ENCODE peak calls at places on chromosomes 3 and 15, in nine cellular contexts. Q is MM.1S, M is C1 segment of cervical spinal cord, O is GDM1, Y is tibial nerve, W is NCI-H2081, N is GM10248, B is iPS-NIHi11, L is MV-4-11. R is an unnamed sample.

GRCh38 chr15:89964555-89964954 is 36.6 kb upstream of the ZNF710 start:
- DNase-seq in Q (no peak), M (no peak), O (no peak), Y (no peak), W (peak), N (no peak), B (no peak), L (peak), R (no peak)

GRCh38 chr3:86225461-86225860 is 765.5 kb downstream of the VGLL3 start:
- DNase-seq in Q (no peak), M (no peak), O (no peak), Y (no peak), W (no peak), N (no peak), B (no peak), L (no peak), R (no peak)

GRCh38 chr3:184679056-184679502 is 32.8 kb downstream of the MAGEF1 start:
- DNase-seq in Q (no peak), M (no peak), O (no peak), Y (no peak), W (no peak), N (no peak), B (peak), L (no peak), R (no peak)

GRCh38 chr3:69698728-69699127 is 40.5 kb upstream of the MITF start:
- DNase-seq in Q (no peak), M (no peak), O (no peak), Y (no peak), W (no peak), N (no peak), B (no peak), L (no peak), R (peak)

GRCh38 chr15:41417812-41418211 is 917 bp downstream of the RTF1 start:
- DNase-seq in Q (no peak), M (no peak), O (no peak), Y (no peak), W (no peak), N (no peak), B (no peak), L (no peak), R (peak)

GRCh38 chr3:36649078-36649477 is 115.3 kb downstream of the DCLK3 start:
- DNase-seq in Q (no peak), M (no peak), O (no peak), Y (no peak), W (no peak), N (no peak), B (no peak), L (no peak), R (peak)

GRCh38 chr15:94287794-94288246 is 56.5 kb downstream of the MCTP2 start:
- DNase-seq in Q (peak), M (no peak), O (peak), Y (no peak), W (no peak), N (peak), B (no peak), L (peak), R (no peak)

GRCh38 chr3:55629432-55629831 is 142.3 kb upstream of the WNT5A start:
- DNase-seq in Q (no peak), M (no peak), O (no peak), Y (no peak), W (no peak), N (no peak), B (no peak), L (no peak), R (no peak)

GRCh38 chr15:96948981-96949380 is 618.5 kb downstream of the NR2F2 start:
- DNase-seq in Q (no peak), M (no peak), O (no peak), Y (no peak), W (no peak), N (no peak), B (no peak), L (no peak), R (no peak)

GRCh38 chr3:174035317-174035886 is 637.9 kb downstream of the NLGN1 start:
- DNase-seq in Q (peak), M (no peak), O (no peak), Y (no peak), W (peak), N (no peak), B (no peak), L (no peak), R (peak)

GRCh38 chr15:75193976-75194375 is 7.7 kb upstream of the C15orf39 start:
- DNase-seq in Q (no peak), M (no peak), O (no peak), Y (no peak), W (no peak), N (no peak), B (no peak), L (no peak), R (no peak)

GRCh38 chr3:50550079-50550736 is 17.3 kb downstream of the C3orf18 start:
- DNase-seq in Q (peak), M (no peak), O (no peak), Y (peak), W (peak), N (peak), B (peak), L (peak), R (peak)

GRCh38 chr15:85302271-85302670 is 78.1 kb upstream of the AKAP13 start:
- DNase-seq in Q (no peak), M (no peak), O (no peak), Y (no peak), W (no peak), N (no peak), B (no peak), L (no peak), R (no peak)

GRCh38 chr3:20401253-20401652 is 215.2 kb upstream of the SGO1 start:
- DNase-seq in Q (no peak), M (no peak), O (no peak), Y (no peak), W (no peak), N (no peak), B (no peak), L (peak), R (peak)

GRCh38 chr3:23877324-23877980 is 39.3 kb downstream of the NKIRAS1 start:
- DNase-seq in Q (no peak), M (no peak), O (no peak), Y (no peak), W (no peak), N (no peak), B (no peak), L (peak), R (peak)

GRCh38 chr15:67091073-67091965 is 25.9 kb downstream of the SMAD3 start:
- DNase-seq in Q (peak), M (no peak), O (peak), Y (no peak), W (no peak), N (peak), B (no peak), L (peak), R (peak)

GRCh38 chr3:192928720-192929119 is 11.1 kb upstream of the MB21D2 start:
- DNase-seq in Q (no peak), M (no peak), O (no peak), Y (no peak), W (peak), N (no peak), B (no peak), L (no peak), R (no peak)

GRCh38 chr3:33456756-33457155 is 16.6 kb upstream of the UBP1 start:
- DNase-seq in Q (no peak), M (no peak), O (no peak), Y (no peak), W (no peak), N (no peak), B (no peak), L (no peak), R (no peak)

GRCh38 chr3:11820540-11821041 is 26.1 kb downstream of the TAMM41 start:
- DNase-seq in Q (no peak), M (no peak), O (no peak), Y (no peak), W (no peak), N (peak), B (peak), L (no peak), R (peak)

GRCh38 chr15:68735610-68736009 is 85.1 kb downstream of the ANP32A start:
- DNase-seq in Q (no peak), M (no peak), O (no peak), Y (no peak), W (no peak), N (no peak), B (no peak), L (no peak), R (no peak)

GRCh38 chr3:102673271-102674115 is 238.7 kb downstream of the ZPLD1 start:
- DNase-seq in Q (peak), M (no peak), O (no peak), Y (peak), W (peak), N (peak), B (peak), L (peak), R (peak)

GRCh38 chr3:156148946-156149348 is 28.6 kb downstream of the KCNAB1 start:
- DNase-seq in Q (no peak), M (no peak), O (peak), Y (no peak), W (no peak), N (no peak), B (no peak), L (no peak), R (no peak)

GRCh38 chr3:96814581-96815567 is at the start of gene EPHA6:
- DNase-seq in Q (no peak), M (no peak), O (no peak), Y (no peak), W (no peak), N (no peak), B (peak), L (no peak), R (peak)

GRCh38 chr3:116579843-116580242 is 129.7 kb upstream of the TUSC7 start:
- DNase-seq in Q (no peak), M (no peak), O (no peak), Y (no peak), W (no peak), N (no peak), B (peak), L (no peak), R (peak)

GRCh38 chr15:39304201-39304841 is 276.6 kb upstream of the THBS1 start:
- DNase-seq in Q (no peak), M (no peak), O (no peak), Y (no peak), W (no peak), N (no peak), B (no peak), L (no peak), R (peak)

GRCh38 chr3:44120721-44121582 is 120.7 kb upstream of the TOPAZ1 start:
- DNase-seq in Q (no peak), M (no peak), O (no peak), Y (no peak), W (no peak), N (no peak), B (no peak), L (no peak), R (no peak)

GRCh38 chr3:45664558-45664957 is 24.6 kb upstream of the SACM1L start:
- DNase-seq in Q (peak), M (no peak), O (peak), Y (no peak), W (no peak), N (peak), B (no peak), L (peak), R (no peak)

GRCh38 chr3:196159952-196160804 is 51.0 kb downstream of the ZDHHC19 start:
- DNase-seq in Q (peak), M (no peak), O (peak), Y (no peak), W (no peak), N (peak), B (peak), L (peak), R (peak)

GRCh38 chr15:57566840-57567239 is 24.9 kb upstream of the MYZAP start:
- DNase-seq in Q (no peak), M (no peak), O (no peak), Y (no peak), W (no peak), N (no peak), B (no peak), L (no peak), R (peak)

GRCh38 chr3:183122257-183122932 is 23.1 kb upstream of the MCCC1 start:
- DNase-seq in Q (peak), M (no peak), O (peak), Y (no peak), W (peak), N (peak), B (peak), L (peak), R (peak)

GRCh38 chr3:40476478-40477470 is at the start of gene ZNF619:
- DNase-seq in Q (peak), M (peak), O (peak), Y (peak), W (peak), N (peak), B (peak), L (peak), R (peak)

GRCh38 chr15:80530737-80531365 is 126.7 kb downstream of the ARNT2 start:
- DNase-seq in Q (no peak), M (no peak), O (no peak), Y (no peak), W (no peak), N (no peak), B (no peak), L (no peak), R (peak)

GRCh38 chr15:96328101-96328958 is 2.2 kb upstream of the NR2F2 start:
- DNase-seq in Q (no peak), M (no peak), O (no peak), Y (no peak), W (no peak), N (no peak), B (no peak), L (no peak), R (peak)

GRCh38 chr15:55343168-55343567 is 24.1 kb downstream of the PIGB start:
- DNase-seq in Q (no peak), M (no peak), O (no peak), Y (no peak), W (peak), N (no peak), B (no peak), L (no peak), R (no peak)

GRCh38 chr3:127754411-127755304 is 67.7 kb downstream of the MGLL start:
- DNase-seq in Q (no peak), M (no peak), O (no peak), Y (no peak), W (no peak), N (peak), B (no peak), L (peak), R (no peak)

GRCh38 chr15:62779041-62779810 is 263.3 kb upstream of the TPM1 start:
- DNase-seq in Q (no peak), M (no peak), O (no peak), Y (no peak), W (no peak), N (no peak), B (no peak), L (peak), R (peak)

GRCh38 chr15:84924074-84924700 is 39.7 kb downstream of the SLC28A1 start:
- DNase-seq in Q (no peak), M (no peak), O (no peak), Y (no peak), W (no peak), N (no peak), B (no peak), L (no peak), R (peak)

GRCh38 chr3:114394551-114394950 is 100.7 kb downstream of the TIGIT start:
- DNase-seq in Q (no peak), M (no peak), O (no peak), Y (no peak), W (no peak), N (no peak), B (no peak), L (no peak), R (no peak)

R was measured in GM23248.